ENCODE peak calls at places on chromosomes 3 and 15, in seven cellular contexts. S is pancreas, E is A549, K is bronchial epithelial cell, V is SK-N-SH, J is esophagus squamous epithelium, R is sigmoid colon. P is an unnamed sample.

GRCh38 chr3:164572436-164572835 is 505.9 kb downstream of the SI start:
- DNase-seq in S (no peak), V (no peak), R (no peak), J (no peak), K (no peak), E (no peak), P (no peak)

GRCh38 chr15:67051088-67051659 is 14.2 kb upstream of the SMAD3 start:
- DNase-seq in S (no peak), K (no peak), E (no peak), V (no peak), R (no peak), J (no peak), P (no peak)

GRCh38 chr15:29734917-29735572 is 87.2 kb downstream of the TJP1 start:
- DNase-seq in K (peak), V (no peak), J (no peak), R (no peak), E (peak), S (no peak), P (no peak)

GRCh38 chr3:30315452-30315851 is 290.9 kb upstream of the TGFBR2 start:
- DNase-seq in K (no peak), R (no peak), E (no peak), J (no peak), S (no peak), V (no peak), P (no peak)

GRCh38 chr3:88480822-88481221 is 331.1 kb downstream of the C3orf38 start:
- DNase-seq in R (no peak), K (no peak), S (no peak), E (no peak), V (no peak), J (no peak), P (no peak)

GRCh38 chr3:141093971-141094401 is 42.8 kb downstream of the SPSB4 start:
- DNase-seq in V (peak), K (peak), S (peak), E (no peak), J (no peak), R (peak), P (no peak)

GRCh38 chr15:40536501-40536900 is 28.3 kb downstream of the CCDC32 start:
- DNase-seq in E (no peak), J (no peak), K (no peak), R (no peak), V (no peak), S (no peak), P (no peak)

GRCh38 chr3:26962419-26963355 is 340.1 kb downstream of the LRRC3B start:
- DNase-seq in S (no peak), E (no peak), K (no peak), V (no peak), R (no peak), J (no peak), P (no peak)

GRCh38 chr15:66053991-66054390 is 184.7 kb downstream of the RAB11A start:
- DNase-seq in S (no peak), V (no peak), J (no peak), K (no peak), E (no peak), R (no peak), P (no peak)

GRCh38 chr3:81749285-81749684 is 12.2 kb downstream of the GBE1 start:
- DNase-seq in S (no peak), V (no peak), K (no peak), R (no peak), J (no peak), E (no peak), P (no peak)

DNA sequence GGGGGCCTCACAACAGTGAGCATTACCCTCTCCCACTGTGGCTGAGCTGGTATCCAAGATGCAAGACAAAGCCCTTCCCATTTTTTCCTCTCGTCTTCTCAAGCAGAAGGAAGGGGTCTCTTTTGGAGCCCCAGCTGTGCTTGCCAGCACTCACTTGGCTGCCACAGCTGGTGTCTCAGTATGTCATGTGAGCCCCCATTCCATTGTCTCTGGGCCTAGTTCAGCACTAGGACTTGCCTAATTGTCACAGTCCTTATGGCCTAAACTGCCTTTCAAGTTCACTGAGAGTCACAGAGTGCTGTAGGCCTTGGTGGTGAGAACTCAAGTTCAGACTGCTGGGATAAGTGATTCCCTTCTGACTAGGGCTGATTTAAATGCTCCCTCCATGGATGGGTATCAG is 89.8 kb downstream of the ARHGEF26 start:
- DNase-seq in S (no peak), E (no peak), V (no peak), R (no peak), K (no peak), J (no peak), P (no peak)
- TF ChIP-seq CTCF in S (no peak), E (no peak), V (no peak), R (no peak), K (no peak), J (no peak), P (no peak)

GRCh38 chr3:14113964-14114667 is 10.6 kb downstream of the CHCHD4 start:
- DNase-seq in J (no peak), K (no peak), V (no peak), S (no peak), R (no peak), E (no peak), P (no peak)
- TF ChIP-seq CTCF in J (peak), K (peak), V (peak), S (no peak), R (no peak), E (no peak), P (no peak)

GRCh38 chr3:11159421-11159904 is 5.2 kb downstream of the HRH1 start:
- DNase-seq in J (no peak), E (no peak), V (no peak), R (peak), K (peak), S (no peak), P (no peak)
- TF ChIP-seq CTCF in J (no peak), E (no peak), V (no peak), R (no peak), K (no peak), S (no peak), P (no peak)

GRCh38 chr15:89043031-89044002 is 44.9 kb upstream of the ABHD2 start:
- DNase-seq in R (no peak), K (no peak), E (no peak), S (no peak), V (no peak), J (no peak), P (no peak)

GRCh38 chr15:89042387-89042786 is 45.9 kb upstream of the ABHD2 start:
- DNase-seq in V (no peak), S (no peak), E (no peak), J (no peak), K (no peak), R (no peak), P (no peak)

GRCh38 chr15:89038146-89038545 is 50.1 kb upstream of the ABHD2 start:
- DNase-seq in R (no peak), J (no peak), V (no peak), E (no peak), S (no peak), K (no peak), P (no peak)

GRCh38 chr15:89035658-89036057 is 52.6 kb upstream of the ABHD2 start:
- DNase-seq in K (no peak), S (no peak), V (no peak), E (no peak), J (no peak), R (no peak), P (no peak)

GRCh38 chr15:89041507-89041906 is 46.7 kb upstream of the ABHD2 start:
- DNase-seq in R (no peak), V (no peak), K (no peak), J (no peak), E (no peak), S (no peak), P (no peak)
- TF ChIP-seq CTCF in R (no peak), V (no peak), K (no peak), J (no peak), E (no peak), S (no peak), P (no peak)

DNA sequence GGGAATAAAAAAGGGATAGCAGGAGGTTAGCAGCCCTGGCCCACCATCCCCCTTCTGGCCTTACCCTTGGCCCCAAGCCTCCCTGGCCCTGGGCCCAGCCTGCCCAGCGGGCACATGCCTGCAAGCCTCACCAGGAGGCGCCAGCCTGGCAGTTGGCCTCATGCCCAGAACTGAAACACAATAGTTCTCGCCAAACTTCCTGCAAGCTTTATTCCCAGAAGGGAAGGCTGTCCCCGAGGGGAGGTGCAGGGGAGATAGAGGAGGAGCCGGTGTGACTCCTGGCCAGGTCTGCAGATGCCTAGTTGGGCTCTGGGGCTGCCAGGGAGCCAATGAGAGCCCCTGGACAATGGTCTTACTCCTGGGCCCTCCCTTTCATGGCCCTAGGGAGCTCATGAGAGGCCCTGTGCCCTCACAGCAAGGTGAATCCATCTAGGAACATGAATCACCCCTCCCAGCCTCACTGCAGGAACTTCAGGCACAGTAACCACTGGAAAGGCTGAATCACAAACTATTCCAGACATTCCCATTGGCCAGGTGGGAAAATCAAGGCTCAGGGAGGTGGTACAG is 4.0 kb downstream of the CCDC33 start:
- DNase-seq in R (peak), V (peak), J (no peak), K (peak), E (peak), S (peak), P (no peak)
- TF ChIP-seq CTCF in R (peak), V (peak), J (no peak), K (peak), E (peak), S (peak), P (no peak)

GRCh38 chr15:37041042-37041441 is 59.3 kb downstream of the MEIS2 start:
- DNase-seq in V (no peak), S (no peak), R (no peak), J (no peak), K (no peak), E (no peak), P (no peak)

GRCh38 chr15:37041836-37042235 is 58.5 kb downstream of the MEIS2 start:
- DNase-seq in R (no peak), K (no peak), E (no peak), J (no peak), V (no peak), S (no peak), P (no peak)

GRCh38 chr15:37038036-37038715 is 62.2 kb downstream of the MEIS2 start:
- DNase-seq in V (no peak), E (no peak), J (no peak), S (no peak), K (no peak), R (no peak), P (no peak)

GRCh38 chr15:37038716-37039106 is 61.6 kb downstream of the MEIS2 start:
- DNase-seq in J (no peak), K (no peak), R (no peak), S (no peak), V (peak), E (no peak), P (no peak)

GRCh38 chr15:37040072-37040742 is 60.1 kb downstream of the MEIS2 start:
- DNase-seq in R (no peak), V (no peak), E (no peak), J (no peak), S (no peak), K (no peak), P (no peak)
- TF ChIP-seq CTCF in R (no peak), V (no peak), E (no peak), J (no peak), S (no peak), K (no peak), P (no peak)

GRCh38 chr15:90463381-90463780 is 66.3 kb upstream of the CRTC3 start:
- DNase-seq in S (no peak), J (no peak), R (no peak), E (no peak), K (peak), V (no peak), P (no peak)
- TF ChIP-seq CTCF in S (no peak), J (no peak), R (no peak), E (no peak), K (no peak), V (peak), P (no peak)

P was measured in nephron progenitor cell.